ENCODE peak calls at places on chromosomes 13 and 19, in eight cellular contexts. One of them, this sample, is unnamed.

GRCh38 chr19:5070390-5070789 is 101.5 kb downstream of the KDM4B start:
- DNase-seq in upper lobe of left lung: no peak
- DNase-seq in GM12891: no peak
- DNase-seq in transverse colon: no peak
- DNase-seq in heart left ventricle: no peak
- DNase-seq in lower leg skin: no peak
- DNase-seq in sigmoid colon: no peak
- DNase-seq in NB4: no peak
- DNase-seq in this sample: no peak

GRCh38 chr19:42528354-42529247 is at the start of gene CEACAM1:
- DNase-seq in upper lobe of left lung: peak; percentile 80
- DNase-seq in GM12891: peak; percentile 44
- DNase-seq in transverse colon: peak; percentile 84
- DNase-seq in heart left ventricle: no peak
- DNase-seq in lower leg skin: peak; percentile 21
- DNase-seq in sigmoid colon: no peak
- DNase-seq in NB4: no peak
- DNase-seq in this sample: no peak

GRCh38 chr19:10817291-10818038 is 18.5 kb downstream of the TMED1 start:
- DNase-seq in upper lobe of left lung: no peak
- DNase-seq in GM12891: no peak
- DNase-seq in transverse colon: peak; percentile 51
- DNase-seq in heart left ventricle: peak; percentile 51
- DNase-seq in lower leg skin: peak; percentile 77
- DNase-seq in sigmoid colon: peak; percentile 90
- DNase-seq in NB4: no peak
- DNase-seq in this sample: no peak

GRCh38 chr19:5627395-5627904 is 4.6 kb downstream of the SAFB start:
- DNase-seq in upper lobe of left lung: peak; percentile 78
- DNase-seq in GM12891: peak; percentile 35
- DNase-seq in transverse colon: peak; percentile 50
- DNase-seq in heart left ventricle: peak; percentile 76
- DNase-seq in lower leg skin: peak; percentile 66
- DNase-seq in sigmoid colon: peak; percentile 75
- DNase-seq in NB4: peak; percentile 88
- DNase-seq in this sample: peak; percentile 93

GRCh38 chr19:17686027-17686511 is 2.1 kb downstream of the UNC13A start:
- DNase-seq in upper lobe of left lung: no peak
- DNase-seq in GM12891: no peak
- DNase-seq in transverse colon: no peak
- DNase-seq in heart left ventricle: no peak
- DNase-seq in lower leg skin: no peak
- DNase-seq in sigmoid colon: no peak
- DNase-seq in NB4: no peak
- DNase-seq in this sample: no peak

GRCh38 chr13:106007156-106007555 is 528.3 kb downstream of the EFNB2 start:
- DNase-seq in upper lobe of left lung: no peak
- DNase-seq in GM12891: no peak
- DNase-seq in transverse colon: no peak
- DNase-seq in heart left ventricle: no peak
- DNase-seq in lower leg skin: no peak
- DNase-seq in sigmoid colon: no peak
- DNase-seq in NB4: no peak
- DNase-seq in this sample: no peak

GRCh38 chr13:43522788-43523187 is 264.0 kb downstream of the ENOX1 start:
- DNase-seq in upper lobe of left lung: no peak
- DNase-seq in GM12891: no peak
- DNase-seq in transverse colon: no peak
- DNase-seq in heart left ventricle: no peak
- DNase-seq in lower leg skin: no peak
- DNase-seq in sigmoid colon: no peak
- DNase-seq in NB4: no peak
- DNase-seq in this sample: no peak

GRCh38 chr19:4660181-4660791 is 9.9 kb downstream of the MYDGF start:
- DNase-seq in upper lobe of left lung: no peak
- DNase-seq in GM12891: no peak
- DNase-seq in transverse colon: peak; percentile 33
- DNase-seq in heart left ventricle: peak; percentile 56
- DNase-seq in lower leg skin: no peak
- DNase-seq in sigmoid colon: peak; percentile 73
- DNase-seq in NB4: peak; percentile 56
- DNase-seq in this sample: no peak

GRCh38 chr19:58417071-58417470 is 8.6 kb downstream of the ZNF584 start:
- DNase-seq in upper lobe of left lung: no peak
- DNase-seq in GM12891: no peak
- DNase-seq in transverse colon: no peak
- DNase-seq in heart left ventricle: no peak
- DNase-seq in lower leg skin: no peak
- DNase-seq in sigmoid colon: no peak
- DNase-seq in NB4: no peak
- DNase-seq in this sample: no peak

GRCh38 chr13:112713517-112714253 is 23.8 kb downstream of the ATP11A start:
- DNase-seq in upper lobe of left lung: no peak
- DNase-seq in GM12891: no peak
- DNase-seq in transverse colon: no peak
- DNase-seq in heart left ventricle: no peak
- DNase-seq in lower leg skin: no peak
- DNase-seq in sigmoid colon: peak; percentile 55
- DNase-seq in NB4: no peak
- DNase-seq in this sample: no peak

GRCh38 chr19:51493776-51494175 is 7.8 kb downstream of the SIGLEC12 start:
- DNase-seq in upper lobe of left lung: peak; percentile 34
- DNase-seq in GM12891: no peak
- DNase-seq in transverse colon: no peak
- DNase-seq in heart left ventricle: no peak
- DNase-seq in lower leg skin: no peak
- DNase-seq in sigmoid colon: no peak
- DNase-seq in NB4: peak; percentile 30
- DNase-seq in this sample: no peak

GRCh38 chr13:113062691-113063090 is 42.9 kb upstream of the F7 start:
- DNase-seq in upper lobe of left lung: no peak
- DNase-seq in GM12891: no peak
- DNase-seq in transverse colon: no peak
- DNase-seq in heart left ventricle: peak; percentile 6
- DNase-seq in lower leg skin: no peak
- DNase-seq in sigmoid colon: peak; percentile 14
- DNase-seq in NB4: no peak
- DNase-seq in this sample: no peak

GRCh38 chr13:36131215-36131930 is at the start of gene DCLK1:
- DNase-seq in upper lobe of left lung: peak; percentile 24
- DNase-seq in GM12891: no peak
- DNase-seq in transverse colon: peak; percentile 21
- DNase-seq in heart left ventricle: peak; percentile 81
- DNase-seq in lower leg skin: peak; percentile 42
- DNase-seq in sigmoid colon: peak; percentile 84
- DNase-seq in NB4: no peak
- DNase-seq in this sample: no peak

GRCh38 chr13:35630551-35631275 is 154.2 kb upstream of the MAB21L1 start:
- DNase-seq in upper lobe of left lung: no peak
- DNase-seq in GM12891: peak; percentile 2
- DNase-seq in transverse colon: no peak
- DNase-seq in heart left ventricle: no peak
- DNase-seq in lower leg skin: no peak
- DNase-seq in sigmoid colon: no peak
- DNase-seq in NB4: peak; percentile 52
- DNase-seq in this sample: no peak

GRCh38 chr19:11261902-11262839 is at the start of gene DOCK6:
- DNase-seq in upper lobe of left lung: peak; percentile 44
- DNase-seq in GM12891: peak; percentile 63
- DNase-seq in transverse colon: peak; percentile 69
- DNase-seq in heart left ventricle: peak; percentile 55
- DNase-seq in lower leg skin: no peak
- DNase-seq in sigmoid colon: peak; percentile 70
- DNase-seq in NB4: peak; percentile 37
- DNase-seq in this sample: no peak

GRCh38 chr19:9945319-9945966 is 9.1 kb upstream of the OLFM2 start:
- DNase-seq in upper lobe of left lung: peak; percentile 27
- DNase-seq in GM12891: no peak
- DNase-seq in transverse colon: peak; percentile 73
- DNase-seq in heart left ventricle: peak; percentile 92
- DNase-seq in lower leg skin: peak; percentile 89
- DNase-seq in sigmoid colon: peak; percentile 98
- DNase-seq in NB4: peak; percentile 71
- DNase-seq in this sample: peak; percentile 93

GRCh38 chr13:48891586-48891985 is 84.1 kb upstream of the FNDC3A start:
- DNase-seq in upper lobe of left lung: no peak
- DNase-seq in GM12891: no peak
- DNase-seq in transverse colon: no peak
- DNase-seq in heart left ventricle: no peak
- DNase-seq in lower leg skin: no peak
- DNase-seq in sigmoid colon: no peak
- DNase-seq in NB4: peak; percentile 50
- DNase-seq in this sample: no peak

DNA sequence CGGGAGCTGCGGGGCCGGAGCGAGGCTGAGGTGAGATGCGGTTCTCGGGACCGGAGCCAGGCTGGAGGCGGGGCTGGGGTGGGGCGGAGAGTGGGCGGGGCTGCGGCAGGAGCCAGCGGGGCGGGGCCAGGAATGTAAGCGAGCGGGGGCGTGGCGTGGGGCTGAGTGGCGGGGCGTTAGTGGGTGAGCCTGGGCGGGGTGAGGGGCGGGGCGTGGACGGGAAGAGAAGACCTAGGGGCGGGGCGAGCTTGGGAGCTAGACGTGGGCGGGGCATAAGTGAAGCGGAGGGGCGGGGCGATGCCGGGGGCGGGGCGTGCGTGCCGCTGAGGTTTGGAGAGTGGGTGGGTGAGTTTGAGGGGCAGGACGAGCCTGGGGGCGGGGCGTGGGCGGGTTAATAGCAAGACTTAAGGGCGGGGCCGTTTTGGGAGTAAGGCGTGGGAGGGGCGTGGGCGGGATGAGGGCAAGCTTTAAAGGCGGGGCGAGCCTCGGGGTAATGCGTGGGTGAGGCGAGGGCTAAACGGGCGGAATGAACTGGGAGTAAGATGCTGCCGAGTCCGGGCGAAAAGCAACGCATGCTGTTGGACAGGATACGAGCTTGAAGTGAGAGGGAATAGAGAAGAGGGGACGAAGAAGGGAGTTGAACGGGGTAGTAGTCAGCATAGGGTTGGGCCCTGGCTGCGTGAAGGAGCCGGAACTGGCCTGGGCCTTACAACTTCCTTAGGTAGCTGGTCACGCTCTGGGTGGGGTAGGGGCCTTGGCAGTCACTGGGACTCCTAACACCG is 573 bp downstream of the SNAPC2 start:
- DNase-seq in upper lobe of left lung: peak; percentile 100
- DNase-seq in GM12891: peak; percentile 89
- DNase-seq in transverse colon: peak; percentile 100
- DNase-seq in heart left ventricle: peak; percentile 100
- DNase-seq in lower leg skin: peak; percentile 99
- DNase-seq in sigmoid colon: peak; percentile 100
- DNase-seq in NB4: peak; percentile 97
- DNase-seq in this sample: peak; percentile 100
- TF ChIP-seq POLR2A in upper lobe of left lung: peak; percentile 54
- TF ChIP-seq POLR2A in GM12891: no peak
- TF ChIP-seq POLR2A in transverse colon: peak; percentile 70
- TF ChIP-seq POLR2A in heart left ventricle: no peak
- TF ChIP-seq POLR2A in lower leg skin: no peak
- TF ChIP-seq POLR2A in sigmoid colon: peak; percentile 45
- TF ChIP-seq POLR2A in NB4: peak; percentile 38
- TF ChIP-seq POLR2A in this sample: peak; percentile 52

GRCh38 chr19:15184776-15185175 is 16.0 kb downstream of the NOTCH3 start:
- DNase-seq in upper lobe of left lung: no peak
- DNase-seq in GM12891: no peak
- DNase-seq in transverse colon: no peak
- DNase-seq in heart left ventricle: no peak
- DNase-seq in lower leg skin: no peak
- DNase-seq in sigmoid colon: no peak
- DNase-seq in NB4: no peak
- DNase-seq in this sample: no peak
- TF ChIP-seq POLR2A in upper lobe of left lung: no peak
- TF ChIP-seq POLR2A in GM12891: no peak
- TF ChIP-seq POLR2A in transverse colon: no peak
- TF ChIP-seq POLR2A in heart left ventricle: no peak
- TF ChIP-seq POLR2A in lower leg skin: no peak
- TF ChIP-seq POLR2A in sigmoid colon: no peak
- TF ChIP-seq POLR2A in NB4: no peak
- TF ChIP-seq POLR2A in this sample: no peak

GRCh38 chr13:90104764-90105163 is 1242.7 kb upstream of the MIR17HG start:
- DNase-seq in upper lobe of left lung: no peak
- DNase-seq in GM12891: no peak
- DNase-seq in transverse colon: no peak
- DNase-seq in heart left ventricle: no peak
- DNase-seq in lower leg skin: no peak
- DNase-seq in sigmoid colon: no peak
- DNase-seq in NB4: no peak
- DNase-seq in this sample: no peak

GRCh38 chr13:90105276-90105675 is 1242.2 kb upstream of the MIR17HG start:
- DNase-seq in upper lobe of left lung: no peak
- DNase-seq in GM12891: no peak
- DNase-seq in transverse colon: no peak
- DNase-seq in heart left ventricle: no peak
- DNase-seq in lower leg skin: no peak
- DNase-seq in sigmoid colon: no peak
- DNase-seq in NB4: no peak
- DNase-seq in this sample: no peak

GRCh38 chr13:90103099-90103784 is 1244.2 kb upstream of the MIR17HG start:
- DNase-seq in upper lobe of left lung: no peak
- DNase-seq in GM12891: no peak
- DNase-seq in transverse colon: no peak
- DNase-seq in heart left ventricle: peak; percentile 43
- DNase-seq in lower leg skin: no peak
- DNase-seq in sigmoid colon: no peak
- DNase-seq in NB4: no peak
- DNase-seq in this sample: no peak

GRCh38 chr13:90098580-90098979 is 1248.9 kb upstream of the MIR17HG start:
- DNase-seq in upper lobe of left lung: no peak
- DNase-seq in GM12891: no peak
- DNase-seq in transverse colon: no peak
- DNase-seq in heart left ventricle: no peak
- DNase-seq in lower leg skin: no peak
- DNase-seq in sigmoid colon: no peak
- DNase-seq in NB4: no peak
- DNase-seq in this sample: no peak

DNA sequence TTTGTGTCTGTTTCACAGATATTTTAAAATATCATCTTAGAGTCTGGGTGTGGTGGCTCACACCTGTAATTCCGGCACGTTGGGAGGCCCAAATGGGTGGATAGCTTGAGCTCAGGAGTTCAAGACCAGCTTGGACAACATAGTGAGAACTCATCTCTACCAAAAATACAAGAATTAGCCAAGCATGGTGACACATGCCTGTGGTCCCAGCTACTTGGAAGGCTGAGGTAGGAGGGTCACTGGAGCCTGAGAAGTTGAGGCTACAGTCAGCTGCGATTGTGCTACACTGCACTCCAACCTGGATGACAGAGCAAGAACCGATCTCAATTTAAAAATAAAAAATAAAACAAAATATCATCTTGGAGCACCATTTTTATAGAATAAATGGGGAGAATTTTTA is 1247.6 kb upstream of the MIR17HG start:
- DNase-seq in upper lobe of left lung: no peak
- DNase-seq in GM12891: no peak
- DNase-seq in transverse colon: no peak
- DNase-seq in heart left ventricle: no peak
- DNase-seq in lower leg skin: no peak
- DNase-seq in sigmoid colon: no peak
- DNase-seq in NB4: no peak
- DNase-seq in this sample: no peak
- TF ChIP-seq POLR2A in upper lobe of left lung: no peak
- TF ChIP-seq POLR2A in GM12891: no peak
- TF ChIP-seq POLR2A in transverse colon: no peak
- TF ChIP-seq POLR2A in heart left ventricle: no peak
- TF ChIP-seq POLR2A in lower leg skin: no peak
- TF ChIP-seq POLR2A in sigmoid colon: no peak
- TF ChIP-seq POLR2A in NB4: no peak
- TF ChIP-seq POLR2A in this sample: no peak

GRCh38 chr13:25301347-25302113 is at the start of gene NUP58:
- DNase-seq in upper lobe of left lung: peak; percentile 96
- DNase-seq in GM12891: peak; percentile 74
- DNase-seq in transverse colon: peak; percentile 96
- DNase-seq in heart left ventricle: peak; percentile 98
- DNase-seq in lower leg skin: peak; percentile 93
- DNase-seq in sigmoid colon: peak; percentile 98
- DNase-seq in NB4: peak; percentile 97
- DNase-seq in this sample: peak; percentile 98
- TF ChIP-seq POLR2A in upper lobe of left lung: peak; percentile 80
- TF ChIP-seq POLR2A in GM12891: peak; percentile 93
- TF ChIP-seq POLR2A in transverse colon: peak; percentile 83
- TF ChIP-seq POLR2A in heart left ventricle: no peak
- TF ChIP-seq POLR2A in lower leg skin: no peak
- TF ChIP-seq POLR2A in sigmoid colon: peak; percentile 71
- TF ChIP-seq POLR2A in NB4: peak; percentile 94
- TF ChIP-seq POLR2A in this sample: peak; percentile 61